ENCODE peak calls at places on chromosome 17, in seven cellular contexts. W is neural progenitor cell; Y is lower lobe of right lung; V is effector memory CD4-positive, alpha-beta T cell; Z is heart right ventricle; X is CD8-positive, alpha-beta T cell; F is stomach. I is an unnamed sample. For H3K9me3, the result is how much of the 10 kb centered on the place peaks cover.

GRCh38 chr17:13437966-13438779 is 163.6 kb downstream of the HS3ST3A1 start:
- DNase-seq in W (peak), Y (no peak), V (no peak), Z (no peak), X (no peak), F (no peak), I (no peak)

GRCh38 chr17:64097196-64097936 is 32.6 kb downstream of the ERN1 start:
- DNase-seq in W (no peak), Y (no peak), V (no peak), Z (no peak), X (no peak), F (no peak), I (no peak)

GRCh38 chr17:18182190-18182977 is 1.2 kb upstream of the ALKBH5 start:
- DNase-seq in W (peak), Y (no peak), V (no peak), Z (peak), X (no peak), F (peak), I (no peak)

GRCh38 chr17:81033535-81034167 is 1.3 kb upstream of the BAIAP2 start:
- DNase-seq in W (no peak), Y (peak), V (no peak), Z (no peak), X (no peak), F (no peak), I (no peak)

GRCh38 chr17:79216391-79216790 is 141.8 kb downstream of the ENGASE start:
- DNase-seq in W (no peak), Y (no peak), V (no peak), Z (no peak), X (no peak), F (no peak), I (no peak)

GRCh38 chr17:64686705-64687104 is 24.6 kb upstream of the SMURF2 start:
- DNase-seq in W (no peak), Y (no peak), V (no peak), Z (no peak), X (no peak), F (peak), I (no peak)

GRCh38 chr17:50060951-50061712 is 5.2 kb downstream of the ITGA3 start:
- DNase-seq in W (no peak), Y (peak), V (no peak), Z (peak), X (no peak), F (peak), I (no peak)

GRCh38 chr17:34171245-34171818 is 83.8 kb upstream of the CCL2 start:
- DNase-seq in W (peak), Y (peak), V (peak), Z (peak), X (peak), F (peak), I (peak)

GRCh38 chr17:60817187-60817586 is 139.5 kb downstream of the BCAS3 start:
- DNase-seq in W (no peak), Y (no peak), V (no peak), Z (no peak), X (no peak), F (no peak), I (no peak)

GRCh38 chr17:5693821-5694220 is 109.5 kb upstream of the NLRP1 start:
- DNase-seq in W (no peak), Y (no peak), V (no peak), Z (no peak), X (no peak), F (no peak), I (no peak)

GRCh38 chr17:72358465-72358864 is 237.6 kb downstream of the SOX9 start:
- DNase-seq in W (no peak), Y (no peak), V (no peak), Z (no peak), X (no peak), F (no peak), I (no peak)

GRCh38 chr17:32596206-32596605 is 109.4 kb downstream of the CDK5R1 start:
- DNase-seq in W (no peak), Y (no peak), V (no peak), Z (no peak), X (no peak), F (no peak), I (no peak)

GRCh38 chr17:22463110-22463850 is 771.0 kb downstream of the KCNJ18 start:
- DNase-seq in W (no peak), Y (no peak), V (no peak), Z (no peak), X (no peak), F (no peak), I (no peak)
- H3K9me3 ChIP-seq in W (under half), Y (under half), V (under half), Z (under half), X (under half), F (under half), I (under half)

GRCh38 chr17:22217135-22217534 is 524.8 kb downstream of the KCNJ18 start:
- DNase-seq in W (no peak), Y (no peak), V (no peak), Z (no peak), X (no peak), F (no peak), I (no peak)
- H3K9me3 ChIP-seq in W (under half), Y (under half), V (under half), Z (under half), X (under half), F (half or more), I (under half)

GRCh38 chr17:22310717-22311686 is 618.7 kb downstream of the KCNJ18 start:
- DNase-seq in W (no peak), Y (no peak), V (no peak), Z (peak), X (no peak), F (no peak), I (no peak)
- H3K9me3 ChIP-seq in W (under half), Y (under half), V (under half), Z (under half), X (under half), F (under half), I (under half)

GRCh38 chr17:26818736-26819135 is 475.2 kb upstream of the WSB1 start:
- DNase-seq in W (peak), Y (no peak), V (no peak), Z (no peak), X (no peak), F (no peak), I (no peak)
- H3K9me3 ChIP-seq in W (half or more), Y (half or more), V (under half), Z (half or more), X (under half), F (half or more), I (under half)

DNA sequence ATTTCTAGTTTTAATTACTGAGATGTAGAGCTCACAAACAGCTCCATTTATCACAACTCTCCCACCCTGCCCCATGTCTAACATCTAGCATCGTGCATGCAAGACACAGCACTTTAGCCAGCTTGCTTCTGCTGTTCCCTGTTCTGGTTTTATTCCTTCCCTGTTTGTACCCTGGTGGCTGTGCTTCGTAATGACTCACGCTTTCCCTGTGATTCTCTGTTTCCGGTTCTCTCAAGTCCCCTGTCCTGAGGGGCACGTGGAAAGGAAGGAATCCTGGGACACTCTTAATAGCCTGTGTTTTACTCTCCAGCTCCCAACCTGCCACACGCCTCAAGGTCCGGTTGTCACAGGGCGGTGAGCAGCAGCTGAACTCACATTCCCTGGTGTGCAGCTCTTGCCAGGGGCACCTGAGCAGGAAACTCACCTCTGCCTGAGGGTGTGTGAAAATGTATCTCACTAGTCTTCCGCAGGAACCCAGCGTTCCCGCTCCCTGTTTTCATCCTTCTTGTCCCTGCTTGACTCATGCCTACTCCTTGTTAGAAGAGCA is 10.6 kb downstream of the SHISA6 start:
- DNase-seq in W (no peak), Y (no peak), V (no peak), Z (no peak), X (no peak), F (no peak), I (no peak)
- H3K9me3 ChIP-seq in W (under half), Y (under half), V (under half), Z (under half), X (under half), F (under half), I (under half)

I was measured in T-helper 17 cell.